ENCODE peak calls at places on chromosomes 16 and 17, in ten cellular contexts. L, D, Q, A, O, Z, K, C, T and W are unnamed samples.

GRCh38 chr17:38587956-38588771 is 17.6 kb downstream of the SRCIN1 start:
- DNase-seq in L (no peak), D (no peak), Q (no peak), A (no peak), O (peak; percentile 58), Z (no peak), K (no peak), C (no peak), T (no peak), W (no peak)

GRCh38 chr16:1119766-1120611 is 23.9 kb upstream of the C1QTNF8 start:
- DNase-seq in L (no peak), D (no peak), Q (no peak), A (no peak), O (peak; percentile 68), Z (no peak), K (no peak), C (no peak), T (no peak), W (no peak)

GRCh38 chr17:6543079-6544010 is 13.0 kb downstream of the PITPNM3 start:
- DNase-seq in L (no peak), D (no peak), Q (no peak), A (no peak), O (no peak), Z (no peak), K (no peak), C (no peak), T (no peak), W (no peak)

GRCh38 chr17:61389670-61390478 is 9.8 kb upstream of the TBX2 start:
- DNase-seq in L (no peak), D (peak; percentile 52), Q (peak; percentile 72), A (no peak), O (peak; percentile 56), Z (no peak), K (peak; percentile 92), C (peak; percentile 55), T (peak; percentile 66), W (peak; percentile 62)

GRCh38 chr16:2675714-2676113 is 6.6 kb upstream of the KCTD5 start:
- DNase-seq in L (no peak), D (no peak), Q (no peak), A (peak; percentile 68), O (peak; percentile 23), Z (no peak), K (no peak), C (no peak), T (no peak), W (no peak)

GRCh38 chr16:87681990-87682570 is 79.8 kb downstream of the JPH3 start:
- DNase-seq in L (peak; percentile 72), D (no peak), Q (peak; percentile 46), A (peak; percentile 10), O (peak; percentile 41), Z (no peak), K (peak; percentile 80), C (no peak), T (no peak), W (peak; percentile 12)

GRCh38 chr17:8935194-8935593 is 30.3 kb downstream of the PIK3R5 start:
- DNase-seq in L (no peak), D (no peak), Q (no peak), A (no peak), O (peak; percentile 51), Z (no peak), K (no peak), C (no peak), T (no peak), W (no peak)

GRCh38 chr16:81647527-81647926 is 131.6 kb upstream of the PLCG2 start:
- DNase-seq in L (peak; percentile 95), D (no peak), Q (peak; percentile 80), A (peak; percentile 76), O (no peak), Z (no peak), K (no peak), C (no peak), T (no peak), W (no peak)

GRCh38 chr16:67158637-67159600 is 790 bp downstream of the TRADD start:
- DNase-seq in L (no peak), D (no peak), Q (peak; percentile 52), A (no peak), O (no peak), Z (no peak), K (peak; percentile 73), C (peak; percentile 60), T (peak; percentile 57), W (peak; percentile 42)

GRCh38 chr17:64938290-64938689 is 19.0 kb upstream of the LRRC37A3 start:
- DNase-seq in L (no peak), D (no peak), Q (no peak), A (no peak), O (no peak), Z (no peak), K (no peak), C (no peak), T (no peak), W (no peak)

GRCh38 chr16:27225536-27226360 is 22.4 kb downstream of the KDM8 start:
- DNase-seq in L (no peak), D (no peak), Q (no peak), A (no peak), O (no peak), Z (no peak), K (no peak), C (no peak), T (no peak), W (no peak)

GRCh38 chr16:50603206-50604064 is 55.2 kb downstream of the NKD1 start:
- DNase-seq in L (no peak), D (peak; percentile 72), Q (no peak), A (no peak), O (no peak), Z (no peak), K (no peak), C (peak; percentile 61), T (no peak), W (no peak)

GRCh38 chr17:39659286-39660010 is 5.7 kb upstream of the TCAP start:
- DNase-seq in L (no peak), D (no peak), Q (no peak), A (no peak), O (no peak), Z (no peak), K (no peak), C (no peak), T (no peak), W (no peak)

GRCh38 chr16:84973776-84974523 is 37.4 kb downstream of the ZDHHC7 start:
- DNase-seq in L (no peak), D (no peak), Q (no peak), A (no peak), O (no peak), Z (no peak), K (no peak), C (no peak), T (no peak), W (no peak)
- TF ChIP-seq POLR2A in L (no peak), D (no peak), Q (no peak), A (no peak), O (no peak), Z (no peak), K (no peak), C (no peak), T (peak; percentile 38), W (no peak)

GRCh38 chr17:30291571-30292489 is at the start of gene BLMH:
- DNase-seq in L (peak; percentile 70), D (peak; percentile 87), Q (peak; percentile 80), A (no peak), O (peak; percentile 92), Z (peak; percentile 86), K (peak; percentile 82), C (peak; percentile 89), T (peak; percentile 94), W (peak; percentile 89)
- TF ChIP-seq POLR2A in L (peak; percentile 68), D (peak; percentile 77), Q (peak; percentile 86), A (peak; percentile 72), O (peak; percentile 68), Z (peak; percentile 59), K (peak; percentile 58), C (peak; percentile 44), T (peak; percentile 69), W (peak; percentile 56)

GRCh38 chr17:40862985-40863733 is 3.9 kb downstream of the KRT12 start:
- DNase-seq in L (no peak), D (no peak), Q (no peak), A (no peak), O (no peak), Z (no peak), K (peak; percentile 91), C (no peak), T (no peak), W (peak; percentile 37)

GRCh38 chr17:40864661-40865380 is 2.2 kb downstream of the KRT12 start:
- DNase-seq in L (no peak), D (no peak), Q (no peak), A (no peak), O (no peak), Z (no peak), K (no peak), C (no peak), T (no peak), W (no peak)

GRCh38 chr17:40857535-40857934 is 9.5 kb downstream of the KRT12 start:
- DNase-seq in L (no peak), D (no peak), Q (no peak), A (no peak), O (no peak), Z (no peak), K (no peak), C (no peak), T (no peak), W (no peak)

GRCh38 chr17:40854175-40854814 is 12.7 kb downstream of the KRT12 start:
- DNase-seq in L (peak; percentile 38), D (no peak), Q (peak; percentile 71), A (peak; percentile 71), O (peak; percentile 58), Z (no peak), K (no peak), C (no peak), T (peak; percentile 44), W (no peak)

GRCh38 chr17:40859536-40859935 is 7.5 kb downstream of the KRT12 start:
- DNase-seq in L (no peak), D (no peak), Q (no peak), A (no peak), O (no peak), Z (no peak), K (no peak), C (no peak), T (no peak), W (no peak)
- TF ChIP-seq POLR2A in L (no peak), D (no peak), Q (no peak), A (no peak), O (no peak), Z (no peak), K (no peak), C (no peak), T (no peak), W (no peak)

DNA sequence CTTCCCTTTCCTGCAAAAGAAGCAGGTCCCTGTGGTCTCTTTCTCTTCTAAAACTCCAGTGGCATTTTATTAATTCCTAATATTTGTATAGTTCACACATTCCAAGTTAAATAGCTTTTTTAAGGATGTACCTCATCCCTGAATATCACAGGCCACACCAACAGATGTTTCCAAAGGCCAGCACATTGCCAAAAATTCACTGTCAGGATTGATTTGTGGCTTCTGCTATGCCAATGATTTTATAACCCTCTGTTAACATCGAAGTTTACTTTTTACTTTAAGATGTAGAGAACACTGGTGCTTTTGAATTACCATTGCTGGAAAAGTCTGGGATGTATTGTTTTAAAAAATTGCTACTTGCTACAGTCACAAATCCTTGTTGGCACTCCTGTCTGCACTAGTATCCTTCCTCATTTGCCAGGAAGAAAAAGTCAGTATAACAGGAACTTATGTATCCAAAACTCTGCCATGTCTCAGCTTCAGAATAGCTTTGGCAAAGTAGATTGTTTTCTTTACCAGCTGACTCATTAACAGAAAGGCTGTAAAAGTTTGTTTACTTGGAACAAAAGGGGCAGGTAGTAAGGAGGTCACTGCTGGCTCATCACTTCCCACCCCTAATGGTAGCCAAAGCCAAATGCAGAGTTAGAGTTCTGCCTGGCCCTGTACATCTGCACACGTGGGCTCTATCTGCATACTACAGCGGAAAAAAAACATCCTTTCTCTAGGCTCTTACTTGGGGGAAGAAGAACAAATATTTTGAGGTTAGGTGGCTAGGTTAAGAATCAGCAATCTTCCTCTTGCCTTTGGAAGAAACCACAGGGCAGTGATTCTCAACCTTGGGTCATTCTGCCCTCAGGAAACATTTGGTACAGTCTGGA is 90.7 kb upstream of the BCAR1 start:
- DNase-seq in L (peak; percentile 28), D (no peak), Q (no peak), A (no peak), O (no peak), Z (no peak), K (no peak), C (no peak), T (no peak), W (no peak)
- TF ChIP-seq POLR2A in L (no peak), D (no peak), Q (no peak), A (no peak), O (no peak), Z (no peak), K (no peak), C (no peak), T (no peak), W (no peak)